ENCODE peak calls at places on chromosomes 11 and 22, in four cellular contexts. Z, D, I and L are unnamed samples.

GRCh38 chr11:1148752-1149180 is 9.0 kb upstream of the MUC5AC start:
- DNase-seq in Z (no peak), D (no peak), I (no peak), L (no peak)

GRCh38 chr11:17542249-17542648 is 2.0 kb downstream of the USH1C start:
- DNase-seq in Z (no peak), D (no peak), I (peak; percentile 97), L (peak; percentile 67)

GRCh38 chr11:64036081-64037026 is 623 bp downstream of the FLRT1 start:
- DNase-seq in Z (no peak), D (no peak), I (no peak), L (peak; percentile 29)

GRCh38 chr11:3989251-3989650 is 105.3 kb upstream of the RRM1 start:
- DNase-seq in Z (peak; percentile 38), D (no peak), I (no peak), L (no peak)

GRCh38 chr11:92948116-92948515 is 21.3 kb upstream of the MTNR1B start:
- DNase-seq in Z (peak; percentile 31), D (no peak), I (peak; percentile 62), L (no peak)

GRCh38 chr11:31246451-31247165 is 122.9 kb downstream of the DCDC1 start:
- DNase-seq in Z (no peak), D (no peak), I (no peak), L (no peak)

GRCh38 chr11:125939081-125939521 is 6.7 kb upstream of the VSIG10L2 start:
- DNase-seq in Z (no peak), D (no peak), I (no peak), L (no peak)

GRCh38 chr11:19347911-19348310 is 107.2 kb upstream of the E2F8 start:
- DNase-seq in Z (no peak), D (no peak), I (no peak), L (no peak)

GRCh38 chr11:77035580-77035979 is 1.4 kb downstream of the B3GNT6 start:
- DNase-seq in Z (no peak), D (no peak), I (peak; percentile 86), L (no peak)

GRCh38 chr22:38850941-38851849 is 7.4 kb upstream of the NPTXR start:
- DNase-seq in Z (no peak), D (no peak), I (peak; percentile 25), L (no peak)

GRCh38 chr11:58286249-58286648 is 18.2 kb upstream of the OR10W1 start:
- DNase-seq in Z (no peak), D (no peak), I (peak; percentile 65), L (no peak)

GRCh38 chr11:27621440-27622161 is 78.7 kb downstream of the BDNF start:
- DNase-seq in Z (no peak), D (no peak), I (no peak), L (no peak)

GRCh38 chr11:133661867-133662266 is 129.6 kb upstream of the OPCML start:
- DNase-seq in Z (no peak), D (no peak), I (no peak), L (no peak)

GRCh38 chr11:17145972-17146371 is 61.8 kb downstream of the PIK3C2A start:
- DNase-seq in Z (no peak), D (no peak), I (no peak), L (no peak)

GRCh38 chr22:40665312-40665711 is 14.0 kb upstream of the MCHR1 start:
- DNase-seq in Z (no peak), D (no peak), I (no peak), L (no peak)

GRCh38 chr11:10866893-10867331 is 9.1 kb upstream of the ZBED5 start:
- DNase-seq in Z (no peak), D (no peak), I (peak; percentile 59), L (no peak)

GRCh38 chr11:57458410-57459111 is 1.8 kb upstream of the RTN4RL2 start:
- DNase-seq in Z (peak; percentile 80), D (no peak), I (no peak), L (peak; percentile 58)

GRCh38 chr11:99585606-99586005 is 564.9 kb downstream of the CNTN5 start:
- DNase-seq in Z (no peak), D (no peak), I (no peak), L (no peak)

GRCh38 chr11:91731051-91731450 is 493.6 kb upstream of the FAT3 start:
- DNase-seq in Z (no peak), D (no peak), I (no peak), L (no peak)

GRCh38 chr11:76269661-76270322 is 63.5 kb upstream of the WNT11 start:
- DNase-seq in Z (no peak), D (no peak), I (no peak), L (no peak)

GRCh38 chr11:33670250-33671011 is 30.2 kb downstream of the C11orf91 start:
- DNase-seq in Z (no peak), D (no peak), I (no peak), L (no peak)

GRCh38 chr11:68704887-68705286 is 20.5 kb downstream of the GAL start:
- DNase-seq in Z (no peak), D (no peak), I (no peak), L (no peak)

GRCh38 chr22:50439314-50440250 is 35.3 kb downstream of the SBF1 start:
- DNase-seq in Z (peak; percentile 19), D (no peak), I (no peak), L (peak; percentile 33)

GRCh38 chr22:20315337-20316216 is 4.3 kb downstream of the DGCR6L start:
- DNase-seq in Z (peak; percentile 33), D (no peak), I (no peak), L (no peak)

GRCh38 chr11:17185938-17186337 is 21.8 kb downstream of the PIK3C2A start:
- DNase-seq in Z (no peak), D (no peak), I (no peak), L (no peak)

GRCh38 chr11:124884340-124884739 is 13.3 kb downstream of the ROBO4 start:
- DNase-seq in Z (no peak), D (no peak), I (no peak), L (no peak)

GRCh38 chr22:42994276-42994916 is 20.6 kb downstream of the PACSIN2 start:
- DNase-seq in Z (no peak), D (no peak), I (no peak), L (no peak)
- H3K4me3 ChIP-seq in Z (peak overlapping the region; percentile 40), D (peak overlapping the region; percentile 29), I (no peak overlapping the region), L (peak overlapping the region; percentile 14)

GRCh38 chr22:49237703-49238102 is 590.0 kb downstream of the BRD1 start:
- DNase-seq in Z (no peak), D (no peak), I (no peak), L (no peak)
- H3K27me3 ChIP-seq in Z (no peaks in the 10 kb centered on the region), D (no peaks in the 10 kb centered on the region), I (no peaks in the 10 kb centered on the region), L (no peaks in the 10 kb centered on the region)

DNA sequence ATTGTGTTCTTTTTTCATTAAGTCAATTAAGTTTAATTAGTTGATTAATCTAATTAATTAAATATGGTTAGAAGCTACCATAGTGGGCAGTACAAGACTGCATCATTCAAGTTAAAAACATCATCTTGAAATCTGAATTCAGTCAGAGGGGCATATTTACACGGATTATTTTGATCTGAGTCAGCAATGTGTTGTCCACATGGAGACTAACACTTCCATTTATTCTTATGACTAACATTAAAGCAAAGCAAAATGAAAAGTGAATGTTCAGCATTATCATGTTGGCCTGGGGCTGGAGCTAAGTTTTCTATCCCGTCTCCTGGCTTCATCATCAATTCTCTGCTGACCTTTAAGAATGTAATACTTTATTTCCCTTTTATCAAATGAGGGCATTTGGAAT is 17.3 kb downstream of the FLI1 start:
- DNase-seq in Z (no peak), D (no peak), I (no peak), L (no peak)
- H3K27ac ChIP-seq in Z (no peak overlapping the region), D (no peak overlapping the region), I (no peak overlapping the region), L (no peak overlapping the region)

GRCh38 chr11:67304511-67305113 is 1.3 kb downstream of the SSH3 start:
- DNase-seq in Z (no peak), D (no peak), I (no peak), L (no peak)
- H3K4me3 ChIP-seq in Z (peak overlapping the region; percentile 99), D (peak overlapping the region; percentile 56), I (no peak overlapping the region), L (peak overlapping the region; percentile 97)